ENCODE peak calls at places on chromosomes 3 and 15, in seven cellular contexts. One of them, this sample, is unnamed.
A peak's percentile ranks its signal among the peaks of the same experiment; 100 is the strongest.

GRCh38 chr3:36164400-36164799 is 215.9 kb upstream of the STAC start:
- DNase-seq in K562: no peak
- DNase-seq in left ventricle myocardium inferior: no peak
- DNase-seq in MV-4-11: no peak
- DNase-seq in ACHN: no peak
- DNase-seq in astrocyte: no peak
- DNase-seq in AG08396: no peak
- DNase-seq in this sample: no peak

GRCh38 chr3:14170569-14171159 is 7.7 kb downstream of the XPC start:
- DNase-seq in K562: no peak
- DNase-seq in left ventricle myocardium inferior: no peak
- DNase-seq in MV-4-11: no peak
- DNase-seq in ACHN: no peak
- DNase-seq in astrocyte: peak; percentile 81
- DNase-seq in AG08396: peak; percentile 20
- DNase-seq in this sample: no peak

GRCh38 chr3:68631810-68632545 is 300.4 kb downstream of the TAFA4 start:
- DNase-seq in K562: no peak
- DNase-seq in left ventricle myocardium inferior: no peak
- DNase-seq in MV-4-11: no peak
- DNase-seq in ACHN: no peak
- DNase-seq in astrocyte: no peak
- DNase-seq in AG08396: no peak
- DNase-seq in this sample: no peak

GRCh38 chr15:63140936-63141335 is 16.3 kb downstream of the RPS27L start:
- DNase-seq in K562: no peak
- DNase-seq in left ventricle myocardium inferior: no peak
- DNase-seq in MV-4-11: no peak
- DNase-seq in ACHN: no peak
- DNase-seq in astrocyte: no peak
- DNase-seq in AG08396: no peak
- DNase-seq in this sample: no peak

GRCh38 chr3:13963137-13963886 is 83.4 kb upstream of the WNT7A start:
- DNase-seq in K562: no peak
- DNase-seq in left ventricle myocardium inferior: no peak
- DNase-seq in MV-4-11: no peak
- DNase-seq in ACHN: no peak
- DNase-seq in astrocyte: no peak
- DNase-seq in AG08396: no peak
- DNase-seq in this sample: no peak

GRCh38 chr3:119600732-119601131 is 3.0 kb downstream of the PLA1A start:
- DNase-seq in K562: peak; percentile 9
- DNase-seq in left ventricle myocardium inferior: peak; percentile 27
- DNase-seq in MV-4-11: peak; percentile 15
- DNase-seq in ACHN: peak; percentile 12
- DNase-seq in astrocyte: no peak
- DNase-seq in AG08396: no peak
- DNase-seq in this sample: peak; percentile 74

GRCh38 chr15:41698779-41699178 is 38.6 kb downstream of the MGA start:
- DNase-seq in K562: no peak
- DNase-seq in left ventricle myocardium inferior: no peak
- DNase-seq in MV-4-11: no peak
- DNase-seq in ACHN: no peak
- DNase-seq in astrocyte: peak; percentile 75
- DNase-seq in AG08396: peak; percentile 9
- DNase-seq in this sample: no peak

GRCh38 chr3:134721214-134721613 is 70.4 kb upstream of the KY start:
- DNase-seq in K562: no peak
- DNase-seq in left ventricle myocardium inferior: no peak
- DNase-seq in MV-4-11: peak; percentile 66
- DNase-seq in ACHN: no peak
- DNase-seq in astrocyte: no peak
- DNase-seq in AG08396: no peak
- DNase-seq in this sample: no peak

GRCh38 chr15:89038146-89038545 is 50.1 kb upstream of the ABHD2 start:
- DNase-seq in K562: no peak
- DNase-seq in left ventricle myocardium inferior: no peak
- DNase-seq in MV-4-11: no peak
- DNase-seq in ACHN: no peak
- DNase-seq in astrocyte: no peak
- DNase-seq in AG08396: no peak
- DNase-seq in this sample: no peak

GRCh38 chr3:25889132-25889917 is 99.4 kb downstream of the OXSM start:
- DNase-seq in K562: no peak
- DNase-seq in left ventricle myocardium inferior: no peak
- DNase-seq in MV-4-11: no peak
- DNase-seq in ACHN: no peak
- DNase-seq in astrocyte: no peak
- DNase-seq in AG08396: no peak
- DNase-seq in this sample: no peak

GRCh38 chr3:136836511-136837156 is 17.7 kb downstream of the SLC35G2 start:
- DNase-seq in K562: no peak
- DNase-seq in left ventricle myocardium inferior: no peak
- DNase-seq in MV-4-11: no peak
- DNase-seq in ACHN: no peak
- DNase-seq in astrocyte: no peak
- DNase-seq in AG08396: no peak
- DNase-seq in this sample: no peak

GRCh38 chr15:37837276-37837675 is 97.2 kb upstream of the TMCO5A start:
- DNase-seq in K562: no peak
- DNase-seq in left ventricle myocardium inferior: no peak
- DNase-seq in MV-4-11: no peak
- DNase-seq in ACHN: no peak
- DNase-seq in astrocyte: peak; percentile 76
- DNase-seq in AG08396: no peak
- DNase-seq in this sample: no peak

GRCh38 chr3:99627062-99627826 is 11.2 kb upstream of the COL8A1 start:
- DNase-seq in K562: no peak
- DNase-seq in left ventricle myocardium inferior: no peak
- DNase-seq in MV-4-11: peak; percentile 71
- DNase-seq in ACHN: peak; percentile 30
- DNase-seq in astrocyte: no peak
- DNase-seq in AG08396: no peak
- DNase-seq in this sample: no peak

GRCh38 chr15:66865622-66866611 is 163.9 kb downstream of the SMAD6 start:
- DNase-seq in K562: no peak
- DNase-seq in left ventricle myocardium inferior: peak; percentile 44
- DNase-seq in MV-4-11: peak; percentile 98
- DNase-seq in ACHN: no peak
- DNase-seq in astrocyte: no peak
- DNase-seq in AG08396: no peak
- DNase-seq in this sample: peak; percentile 80

GRCh38 chr15:26867199-26868007 is 541 bp downstream of the GABRA5 start:
- DNase-seq in K562: no peak
- DNase-seq in left ventricle myocardium inferior: no peak
- DNase-seq in MV-4-11: no peak
- DNase-seq in ACHN: peak; percentile 7
- DNase-seq in astrocyte: no peak
- DNase-seq in AG08396: peak; percentile 42
- DNase-seq in this sample: no peak

GRCh38 chr3:193563999-193564398 is 9.3 kb upstream of the ATP13A4 start:
- DNase-seq in K562: no peak
- DNase-seq in left ventricle myocardium inferior: no peak
- DNase-seq in MV-4-11: no peak
- DNase-seq in ACHN: peak; percentile 13
- DNase-seq in astrocyte: no peak
- DNase-seq in AG08396: no peak
- DNase-seq in this sample: no peak

GRCh38 chr3:112390783-112391641 is 58.1 kb downstream of the CD200 start:
- DNase-seq in K562: no peak
- DNase-seq in left ventricle myocardium inferior: no peak
- DNase-seq in MV-4-11: no peak
- DNase-seq in ACHN: peak; percentile 48
- DNase-seq in astrocyte: peak; percentile 99
- DNase-seq in AG08396: peak; percentile 66
- DNase-seq in this sample: no peak

GRCh38 chr15:74228723-74229081 is 7.4 kb upstream of the CCDC33 start:
- DNase-seq in K562: no peak
- DNase-seq in left ventricle myocardium inferior: no peak
- DNase-seq in MV-4-11: no peak
- DNase-seq in ACHN: no peak
- DNase-seq in astrocyte: peak; percentile 24
- DNase-seq in AG08396: no peak
- DNase-seq in this sample: no peak

GRCh38 chr15:31365655-31366127 is 39.1 kb downstream of the KLF13 start:
- DNase-seq in K562: peak; percentile 86
- DNase-seq in left ventricle myocardium inferior: peak; percentile 97
- DNase-seq in MV-4-11: peak; percentile 89
- DNase-seq in ACHN: no peak
- DNase-seq in astrocyte: peak; percentile 38
- DNase-seq in AG08396: peak; percentile 90
- DNase-seq in this sample: peak; percentile 98

GRCh38 chr3:58414538-58415197 is 19.0 kb downstream of the PDHB start:
- DNase-seq in K562: peak; percentile 37
- DNase-seq in left ventricle myocardium inferior: peak; percentile 33
- DNase-seq in MV-4-11: peak; percentile 53
- DNase-seq in ACHN: peak; percentile 57
- DNase-seq in astrocyte: peak; percentile 36
- DNase-seq in AG08396: peak; percentile 47
- DNase-seq in this sample: no peak

GRCh38 chr3:197597335-197597734 is 41.6 kb upstream of the BDH1 start:
- DNase-seq in K562: no peak
- DNase-seq in left ventricle myocardium inferior: no peak
- DNase-seq in MV-4-11: no peak
- DNase-seq in ACHN: no peak
- DNase-seq in astrocyte: no peak
- DNase-seq in AG08396: no peak
- DNase-seq in this sample: no peak

GRCh38 chr15:70236306-70237103 is 138.8 kb upstream of the TLE3 start:
- DNase-seq in K562: no peak
- DNase-seq in left ventricle myocardium inferior: no peak
- DNase-seq in MV-4-11: no peak
- DNase-seq in ACHN: peak; percentile 6
- DNase-seq in astrocyte: peak; percentile 84
- DNase-seq in AG08396: peak; percentile 39
- DNase-seq in this sample: no peak

GRCh38 chr3:13229291-13229949 is 156.2 kb upstream of the IQSEC1 start:
- DNase-seq in K562: peak; percentile 72
- DNase-seq in left ventricle myocardium inferior: no peak
- DNase-seq in MV-4-11: peak; percentile 7
- DNase-seq in ACHN: peak; percentile 54
- DNase-seq in astrocyte: no peak
- DNase-seq in AG08396: peak; percentile 38
- DNase-seq in this sample: no peak

GRCh38 chr3:24541935-24542334 is 47.3 kb upstream of the THRB start:
- DNase-seq in K562: no peak
- DNase-seq in left ventricle myocardium inferior: no peak
- DNase-seq in MV-4-11: no peak
- DNase-seq in ACHN: no peak
- DNase-seq in astrocyte: no peak
- DNase-seq in AG08396: no peak
- DNase-seq in this sample: no peak

GRCh38 chr3:85337895-85338294 is 379.1 kb downstream of the CADM2 start:
- DNase-seq in K562: no peak
- DNase-seq in left ventricle myocardium inferior: no peak
- DNase-seq in MV-4-11: no peak
- DNase-seq in ACHN: no peak
- DNase-seq in astrocyte: no peak
- DNase-seq in AG08396: no peak
- DNase-seq in this sample: no peak

GRCh38 chr3:58188173-58188564 is 22.6 kb downstream of the DNASE1L3 start:
- DNase-seq in K562: no peak
- DNase-seq in left ventricle myocardium inferior: no peak
- DNase-seq in MV-4-11: no peak
- DNase-seq in ACHN: no peak
- DNase-seq in astrocyte: no peak
- DNase-seq in AG08396: no peak
- DNase-seq in this sample: peak; percentile 52

GRCh38 chr3:30667250-30667585 is 60.8 kb downstream of the TGFBR2 start:
- DNase-seq in K562: no peak
- DNase-seq in left ventricle myocardium inferior: no peak
- DNase-seq in MV-4-11: no peak
- DNase-seq in ACHN: no peak
- DNase-seq in astrocyte: peak; percentile 29
- DNase-seq in AG08396: no peak
- DNase-seq in this sample: no peak